ENCODE peak calls at places on chromosomes 7 and 10, in five cellular contexts. P is GM12878, B is HepG2, E is A549, X is NB4. R is an unnamed sample.

GRCh38 chr7:142746268-142746667 is 3.0 kb upstream of the PRSS1 start:
- DNase-seq in E (no peak), B (no peak), P (no peak), X (no peak), R (no peak)

GRCh38 chr10:125878957-125879835 is 1.9 kb downstream of the DHX32 start:
- DNase-seq in E (peak; percentile 75), P (no peak), B (peak; percentile 87), X (peak; percentile 29), R (peak; percentile 75)

GRCh38 chr10:127411062-127411461 is 138.0 kb upstream of the NPS start:
- DNase-seq in E (no peak), B (no peak), P (no peak), X (no peak), R (no peak)

GRCh38 chr10:48279081-48279751 is 4.7 kb upstream of the FRMPD2 start:
- DNase-seq in P (peak; percentile 99), E (no peak), B (no peak), X (no peak), R (no peak)

GRCh38 chr7:33050425-33051318 is 11.9 kb downstream of the NT5C3A start:
- DNase-seq in P (no peak), X (peak; percentile 71), B (peak; percentile 41), E (peak; percentile 39), R (peak; percentile 84)

GRCh38 chr7:54189330-54189729 is 352.8 kb upstream of the VSTM2A start:
- DNase-seq in E (no peak), X (no peak), B (no peak), P (no peak), R (no peak)

GRCh38 chr7:153404781-153405279 is 645.3 kb downstream of the ACTR3B start:
- DNase-seq in E (no peak), X (no peak), B (no peak), P (no peak), R (no peak)

GRCh38 chr10:12689893-12690292 is 311.6 kb downstream of the CCDC3 start:
- DNase-seq in X (no peak), B (no peak), E (no peak), P (no peak), R (no peak)

GRCh38 chr10:16609195-16609594 is 87.5 kb upstream of the C1QL3 start:
- DNase-seq in P (no peak), B (no peak), X (no peak), E (no peak), R (no peak)

GRCh38 chr7:128860158-128861073 is 2.2 kb upstream of the ATP6V1F start:
- DNase-seq in E (no peak), B (no peak), X (peak; percentile 52), P (no peak), R (no peak)

GRCh38 chr7:13055732-13056369 is 368.4 kb downstream of the ARL4A start:
- DNase-seq in P (no peak), B (no peak), X (peak; percentile 67), E (no peak), R (peak; percentile 15)

GRCh38 chr7:81407094-81407493 is 362.8 kb downstream of the HGF start:
- DNase-seq in P (no peak), X (no peak), B (no peak), E (no peak), R (no peak)

GRCh38 chr10:125411724-125412123 is 251.4 kb upstream of the CTBP2 start:
- DNase-seq in B (no peak), X (peak; percentile 37), P (no peak), E (no peak), R (peak; percentile 17)

GRCh38 chr10:81820418-81820817 is 54.6 kb upstream of the NRG3 start:
- DNase-seq in E (no peak), X (peak; percentile 32), B (no peak), P (no peak), R (peak; percentile 7)

GRCh38 chr7:6589829-6590644 is at the start of gene INTS15:
- DNase-seq in E (peak; percentile 65), P (no peak), B (peak; percentile 51), X (peak; percentile 89), R (peak; percentile 70)

GRCh38 chr10:117226813-117227451 is 14.0 kb upstream of the SLC18A2 start:
- DNase-seq in B (peak; percentile 31), P (no peak), X (peak; percentile 55), E (peak; percentile 72), R (peak; percentile 18)

GRCh38 chr10:125263551-125263950 is 103.2 kb upstream of the CTBP2 start:
- DNase-seq in X (no peak), P (no peak), B (peak; percentile 5), E (peak; percentile 46), R (no peak)

GRCh38 chr7:142933092-142933475 is 462 bp downstream of the TRPV5 start:
- DNase-seq in B (no peak), X (no peak), E (no peak), P (no peak), R (no peak)

GRCh38 chr7:146067880-146068279 is 48.7 kb upstream of the CNTNAP2 start:
- DNase-seq in B (no peak), X (no peak), P (no peak), E (no peak), R (no peak)

GRCh38 chr10:71615538-71616329 is 103.8 kb downstream of the C10orf105 start:
- DNase-seq in B (no peak), X (no peak), P (no peak), E (no peak), R (no peak)

GRCh38 chr10:51397695-51398094 is 301.7 kb downstream of the CSTF2T start:
- DNase-seq in X (no peak), E (no peak), B (no peak), P (no peak), R (peak; percentile 96)

GRCh38 chr7:88256906-88257305 is 37.1 kb upstream of the SRI start:
- DNase-seq in B (no peak), E (no peak), X (no peak), P (no peak), R (no peak)

GRCh38 chr10:73850863-73851461 is 23.4 kb downstream of the CAMK2G start:
- DNase-seq in B (no peak), X (peak; percentile 59), P (no peak), E (no peak), R (no peak)

GRCh38 chr10:51972733-51973346 is 273.4 kb upstream of the CSTF2T start:
- DNase-seq in E (no peak), P (no peak), B (no peak), X (no peak), R (no peak)

GRCh38 chr10:29470355-29470705 is 164.4 kb downstream of the SVIL start:
- DNase-seq in E (peak; percentile 21), B (no peak), P (no peak), X (peak; percentile 20), R (no peak)
- TF ChIP-seq MYC in E (no peak), B (no peak), P (no peak), X (no peak), R (no peak)

GRCh38 chr7:24704311-24704710 is 53.0 kb downstream of the GSDME start:
- DNase-seq in E (no peak), B (no peak), P (no peak), X (no peak), R (no peak)

GRCh38 chr7:24703296-24703695 is 54.0 kb downstream of the GSDME start:
- DNase-seq in X (no peak), P (no peak), B (no peak), E (no peak), R (no peak)

GRCh38 chr7:24701899-24702235 is 55.4 kb downstream of the GSDME start:
- DNase-seq in B (peak; percentile 64), E (no peak), P (no peak), X (no peak), R (no peak)

GRCh38 chr7:24701232-24701898 is 55.9 kb downstream of the GSDME start:
- DNase-seq in B (no peak), X (no peak), P (no peak), E (no peak), R (no peak)

GRCh38 chr7:24702674-24703235 is 54.5 kb downstream of the GSDME start:
- DNase-seq in B (no peak), E (no peak), X (no peak), P (no peak), R (no peak)
- TF ChIP-seq MYC in B (no peak), E (no peak), X (no peak), P (no peak), R (no peak)

DNA sequence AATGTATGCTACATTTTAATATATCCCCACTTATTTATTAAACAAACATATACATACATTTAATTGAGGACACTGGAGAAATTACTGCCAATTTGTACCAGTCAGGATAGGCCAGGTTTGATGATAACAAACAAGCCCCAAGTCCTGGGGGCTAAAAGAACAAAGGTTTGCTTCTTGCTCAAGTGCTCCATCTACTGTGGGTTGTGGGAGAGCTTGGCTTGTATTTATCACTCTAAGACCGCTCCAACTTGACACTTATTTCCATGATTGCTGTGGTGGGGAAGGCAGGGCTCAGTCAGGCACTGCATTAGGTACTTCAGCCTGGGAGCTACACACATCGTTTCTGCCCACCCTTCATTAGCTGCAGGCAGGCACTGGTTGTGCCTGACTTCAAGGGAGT is 136.6 kb upstream of the ZNF32 start:
- DNase-seq in P (no peak), B (peak; percentile 21), E (no peak), X (peak; percentile 47), R (peak; percentile 21)
- TF ChIP-seq MYC in P (no peak), B (no peak), E (no peak), X (no peak), R (no peak)

DNA sequence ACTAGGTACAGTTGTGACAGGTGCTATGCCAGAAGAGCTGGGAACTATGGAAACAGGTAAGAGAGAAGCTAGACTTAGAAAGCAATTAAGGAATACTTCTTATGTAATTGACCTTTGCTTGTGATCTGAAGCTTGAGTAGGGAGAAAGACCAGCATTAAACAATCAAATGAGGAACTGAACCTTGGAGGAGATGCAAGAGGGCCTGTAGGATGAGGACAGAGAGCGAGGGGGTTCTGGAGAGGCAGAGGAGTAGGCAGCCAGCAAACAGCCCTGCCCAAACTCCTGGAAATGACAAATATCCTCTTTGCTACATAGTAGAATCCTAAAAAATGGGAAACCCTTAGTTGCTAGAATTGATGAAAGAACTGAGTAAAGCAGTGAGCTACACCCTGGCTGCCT is 41.6 kb upstream of the FAM204A start:
- DNase-seq in P (no peak), B (no peak), X (peak; percentile 31), E (no peak), R (no peak)
- TF ChIP-seq MYC in P (no peak), B (no peak), X (no peak), E (no peak), R (no peak)

GRCh38 chr7:24456526-24457214 is 116.6 kb upstream of the PALS2 start:
- DNase-seq in E (no peak), X (no peak), B (peak; percentile 56), P (no peak), R (no peak)
- TF ChIP-seq MYC in E (no peak), X (no peak), B (no peak), P (no peak), R (no peak)

GRCh38 chr7:131654249-131654558 is 97.8 kb upstream of the PODXL start:
- DNase-seq in X (no peak), P (no peak), E (no peak), B (no peak), R (no peak)

GRCh38 chr7:131652194-131652593 is 95.8 kb upstream of the PODXL start:
- DNase-seq in B (no peak), E (no peak), X (no peak), P (no peak), R (no peak)

GRCh38 chr7:131654668-131655326 is 98.4 kb upstream of the PODXL start:
- DNase-seq in X (peak; percentile 80), P (peak; percentile 4), B (peak; percentile 45), E (peak; percentile 89), R (peak; percentile 75)

GRCh38 chr7:131653418-131654248 is 97.2 kb upstream of the PODXL start:
- DNase-seq in E (peak; percentile 59), X (no peak), B (no peak), P (no peak), R (no peak)

GRCh38 chr7:131652934-131653333 is 96.5 kb upstream of the PODXL start:
- DNase-seq in B (no peak), P (no peak), E (no peak), X (no peak), R (no peak)
- TF ChIP-seq MYC in B (no peak), P (no peak), E (no peak), X (no peak), R (no peak)

GRCh38 chr7:67019562-67020390 is 23.1 kb downstream of the TYW1 start:
- DNase-seq in X (peak; percentile 62), B (no peak), P (no peak), E (no peak), R (no peak)
- TF ChIP-seq MYC in X (peak; percentile 4), B (no peak), P (no peak), E (no peak), R (no peak)

R was measured in endothelial cell of umbilical vein.